ENCODE peak calls at places on chromosomes 11 and 22, in six cellular contexts. One of them, this sample, is unnamed.

GRCh38 chr11:1239596-1240205 is 16.8 kb downstream of the MUC5B start:
- DNase-seq in A549: no peak
- DNase-seq in activated naive CD4-positive, alpha-beta T cell: no peak
- DNase-seq in HEK293T: no peak
- DNase-seq in DMS153: no peak
- DNase-seq in GF-D8: no peak
- DNase-seq in this sample: no peak

GRCh38 chr22:30301995-30302809 is 12.9 kb upstream of the CASTOR1 start:
- DNase-seq in A549: no peak
- DNase-seq in HEK293T: no peak
- DNase-seq in DMS153: no peak
- DNase-seq in activated naive CD4-positive, alpha-beta T cell: no peak
- DNase-seq in GF-D8: peak; percentile 89
- DNase-seq in this sample: no peak

GRCh38 chr11:92211576-92212167 is 12.9 kb upstream of the FAT3 start:
- DNase-seq in DMS153: peak; percentile 16
- DNase-seq in activated naive CD4-positive, alpha-beta T cell: no peak
- DNase-seq in A549: no peak
- DNase-seq in HEK293T: peak; percentile 55
- DNase-seq in GF-D8: no peak
- DNase-seq in this sample: peak; percentile 27

GRCh38 chr11:35047179-35047578 is 91.8 kb upstream of the CD44 start:
- DNase-seq in DMS153: no peak
- DNase-seq in GF-D8: peak; percentile 65
- DNase-seq in A549: no peak
- DNase-seq in activated naive CD4-positive, alpha-beta T cell: peak; percentile 33
- DNase-seq in HEK293T: no peak
- DNase-seq in this sample: no peak

GRCh38 chr11:61334434-61335354 is 1.7 kb downstream of the TKFC start:
- DNase-seq in GF-D8: no peak
- DNase-seq in DMS153: no peak
- DNase-seq in HEK293T: no peak
- DNase-seq in activated naive CD4-positive, alpha-beta T cell: no peak
- DNase-seq in A549: no peak
- DNase-seq in this sample: no peak

GRCh38 chr11:94809251-94809650 is 41.1 kb downstream of the AMOTL1 start:
- DNase-seq in A549: no peak
- DNase-seq in GF-D8: no peak
- DNase-seq in activated naive CD4-positive, alpha-beta T cell: no peak
- DNase-seq in DMS153: no peak
- DNase-seq in HEK293T: no peak
- DNase-seq in this sample: no peak

GRCh38 chr22:39932918-39933649 is 27.1 kb upstream of the TMA7B start:
- DNase-seq in A549: peak; percentile 15
- DNase-seq in DMS153: no peak
- DNase-seq in GF-D8: no peak
- DNase-seq in HEK293T: peak; percentile 79
- DNase-seq in activated naive CD4-positive, alpha-beta T cell: no peak
- DNase-seq in this sample: peak; percentile 19

GRCh38 chr11:60485987-60486386 is 6.6 kb upstream of the MS4A12 start:
- DNase-seq in HEK293T: peak; percentile 39
- DNase-seq in GF-D8: peak; percentile 8
- DNase-seq in A549: peak; percentile 21
- DNase-seq in activated naive CD4-positive, alpha-beta T cell: no peak
- DNase-seq in DMS153: no peak
- DNase-seq in this sample: no peak

GRCh38 chr11:2759228-2760195 is 59.7 kb upstream of the KCNQ1OT1 start:
- DNase-seq in DMS153: no peak
- DNase-seq in activated naive CD4-positive, alpha-beta T cell: no peak
- DNase-seq in GF-D8: no peak
- DNase-seq in HEK293T: no peak
- DNase-seq in A549: no peak
- DNase-seq in this sample: no peak

GRCh38 chr22:50227588-50228215 is 17.1 kb downstream of the TUBGCP6 start:
- DNase-seq in HEK293T: no peak
- DNase-seq in GF-D8: no peak
- DNase-seq in DMS153: no peak
- DNase-seq in A549: no peak
- DNase-seq in activated naive CD4-positive, alpha-beta T cell: no peak
- DNase-seq in this sample: no peak

GRCh38 chr22:21451545-21452520 is 15.4 kb upstream of the TMEM191C start:
- DNase-seq in GF-D8: no peak
- DNase-seq in DMS153: no peak
- DNase-seq in HEK293T: no peak
- DNase-seq in A549: no peak
- DNase-seq in activated naive CD4-positive, alpha-beta T cell: no peak
- DNase-seq in this sample: no peak